ENCODE peak calls at places on chromosomes 5 and 9, in nine cellular contexts. G, I, H, P, K, J, N, O and Y are unnamed samples.

GRCh38 chr5:172319708-172320441 is 36.3 kb upstream of the UBTD2 start:
- DNase-seq in G (no peak), I (no peak), H (no peak), P (no peak), K (no peak), J (peak; percentile 69), N (no peak), O (no peak), Y (no peak)

GRCh38 chr5:88833371-88834107 is 49.4 kb downstream of the MEF2C start:
- DNase-seq in G (no peak), I (peak; percentile 17), H (no peak), P (no peak), K (no peak), J (peak; percentile 78), N (no peak), O (peak; percentile 61), Y (peak; percentile 27)

GRCh38 chr5:10288600-10289213 is 19.0 kb downstream of the CMBL start:
- DNase-seq in G (no peak), I (peak; percentile 98), H (peak; percentile 95), P (no peak), K (no peak), J (no peak), N (no peak), O (peak; percentile 77), Y (peak; percentile 16)

GRCh38 chr9:14923701-14924100 is 13.5 kb upstream of the FREM1 start:
- DNase-seq in G (no peak), I (no peak), H (no peak), P (no peak), K (no peak), J (no peak), N (no peak), O (no peak), Y (no peak)

GRCh38 chr9:70861797-70862196 is 259.6 kb downstream of the TRPM3 start:
- DNase-seq in G (no peak), I (no peak), H (no peak), P (no peak), K (no peak), J (no peak), N (no peak), O (no peak), Y (no peak)

GRCh38 chr9:95167998-95168397 is 149.5 kb downstream of the FANCC start:
- DNase-seq in G (peak; percentile 77), I (peak; percentile 56), H (no peak), P (peak; percentile 76), K (no peak), J (no peak), N (peak; percentile 61), O (peak; percentile 40), Y (peak; percentile 49)

GRCh38 chr5:50665091-50665490 is 1.3 kb upstream of the PARP8 start:
- DNase-seq in G (no peak), I (no peak), H (no peak), P (no peak), K (no peak), J (no peak), N (no peak), O (no peak), Y (no peak)

GRCh38 chr9:104302775-104303174 is 201.3 kb upstream of the OR13F1 start:
- DNase-seq in G (no peak), I (no peak), H (no peak), P (no peak), K (no peak), J (no peak), N (no peak), O (no peak), Y (no peak)

GRCh38 chr9:135167839-135168378 is 80.4 kb downstream of the OLFM1 start:
- DNase-seq in G (no peak), I (no peak), H (no peak), P (no peak), K (no peak), J (no peak), N (no peak), O (no peak), Y (no peak)

GRCh38 chr5:61614606-61615005 is 282.5 kb downstream of the ZSWIM6 start:
- DNase-seq in G (no peak), I (no peak), H (no peak), P (no peak), K (no peak), J (no peak), N (no peak), O (no peak), Y (no peak)

GRCh38 chr5:152329191-152329590 is 75.9 kb downstream of the NMUR2 start:
- DNase-seq in G (no peak), I (no peak), H (no peak), P (no peak), K (no peak), J (no peak), N (no peak), O (no peak), Y (no peak)

GRCh38 chr5:121263456-121263855 is 588.2 kb upstream of the FTMT start:
- DNase-seq in G (no peak), I (peak; percentile 23), H (no peak), P (no peak), K (no peak), J (no peak), N (no peak), O (no peak), Y (no peak)

GRCh38 chr9:134230942-134231325 is 66.6 kb upstream of the RNU6ATAC start:
- DNase-seq in G (no peak), I (peak; percentile 55), H (no peak), P (no peak), K (no peak), J (no peak), N (no peak), O (no peak), Y (no peak)

GRCh38 chr9:124261787-124262595 is 4.2 kb downstream of the NEK6 start:
- DNase-seq in G (no peak), I (no peak), H (no peak), P (no peak), K (no peak), J (no peak), N (no peak), O (no peak), Y (no peak)
- H3K4me1 ChIP-seq in G (peaks cover 49% of the 10 kb centered on the region), I (peaks cover 55% of the 10 kb centered on the region), H (peaks cover 40% of the 10 kb centered on the region), P (peaks cover 66% of the 10 kb centered on the region), K (peaks cover 12% of the 10 kb centered on the region), J (peaks cover 76% of the 10 kb centered on the region), N (peaks cover 48% of the 10 kb centered on the region), O (peaks cover 7% of the 10 kb centered on the region), Y (peaks cover 31% of the 10 kb centered on the region)

GRCh38 chr9:127527560-127528268 is 76.4 kb downstream of the LRSAM1 start:
- DNase-seq in G (no peak), I (no peak), H (no peak), P (no peak), K (no peak), J (no peak), N (no peak), O (peak; percentile 26), Y (no peak)

GRCh38 chr9:127528407-127529251 is 77.3 kb downstream of the LRSAM1 start:
- DNase-seq in G (no peak), I (no peak), H (no peak), P (no peak), K (no peak), J (no peak), N (no peak), O (peak; percentile 40), Y (no peak)

GRCh38 chr9:127529671-127530070 is 78.4 kb downstream of the LRSAM1 start:
- DNase-seq in G (no peak), I (no peak), H (no peak), P (no peak), K (no peak), J (no peak), N (no peak), O (no peak), Y (no peak)

GRCh38 chr9:127531676-127532075 is 80.4 kb downstream of the LRSAM1 start:
- DNase-seq in G (no peak), I (no peak), H (no peak), P (no peak), K (no peak), J (no peak), N (no peak), O (peak; percentile 17), Y (no peak)

GRCh38 chr9:127530206-127530941 is 79.1 kb downstream of the LRSAM1 start:
- DNase-seq in G (no peak), I (no peak), H (no peak), P (no peak), K (no peak), J (no peak), N (no peak), O (peak; percentile 18), Y (no peak)
- H3K27ac ChIP-seq in G (no peak overlapping the region), I (no peak overlapping the region), H (no peak overlapping the region), P (no peak overlapping the region), K (no peak overlapping the region), J (peak overlapping the region; percentile 44), N (no peak overlapping the region), O (peak overlapping the region; percentile 90), Y (no peak overlapping the region)

DNA sequence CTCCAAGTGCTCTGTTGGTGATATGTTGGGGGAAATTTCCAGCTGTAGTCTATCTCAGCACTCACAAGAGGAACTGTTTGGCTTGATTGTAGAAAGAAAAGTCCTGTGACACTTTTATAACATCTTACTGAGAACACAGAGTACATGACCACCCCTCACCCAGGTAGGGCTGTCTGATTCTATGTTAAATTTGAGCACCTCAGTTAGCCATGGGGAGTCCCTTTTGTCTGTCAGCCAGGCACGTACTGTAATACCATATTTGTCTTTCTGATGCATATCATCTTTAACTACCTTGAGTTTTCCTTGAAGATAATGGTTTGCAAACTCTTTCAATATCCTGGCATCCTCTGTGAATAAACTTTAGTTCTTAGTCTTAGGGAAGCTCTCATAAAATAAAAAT is 164.5 kb downstream of the IZUMO3 start:
- DNase-seq in G (no peak), I (no peak), H (no peak), P (no peak), K (no peak), J (no peak), N (no peak), O (no peak), Y (no peak)
- H3K4me1 ChIP-seq in G (no peaks in the 10 kb centered on the region), I (no peaks in the 10 kb centered on the region), H (no peaks in the 10 kb centered on the region), P (no peaks in the 10 kb centered on the region), K (no peaks in the 10 kb centered on the region), J (no peaks in the 10 kb centered on the region), N (no peaks in the 10 kb centered on the region), O (no peaks in the 10 kb centered on the region), Y (no peaks in the 10 kb centered on the region)

GRCh38 chr5:141519605-141520288 is 30.9 kb downstream of the PCDHGC5 start:
- DNase-seq in G (no peak), I (no peak), H (no peak), P (no peak), K (no peak), J (no peak), N (no peak), O (no peak), Y (no peak)
- H3K27ac ChIP-seq in G (peak overlapping the region; percentile 98), I (no peak overlapping the region), H (peak overlapping the region; percentile 90), P (no peak overlapping the region), K (no peak overlapping the region), J (no peak overlapping the region), N (peak overlapping the region; percentile 80), O (peak overlapping the region; percentile 83), Y (no peak overlapping the region)